ENCODE peak calls at places on chromosomes 11 and 22, in ten cellular contexts. A is AG04450; E is RWPE2; M is hepatocyte; T is CD8-positive, alpha-beta T cell; Z is uterus; L is fibroblast of mammary gland; K is fibroblast of lung; R is GM23338; B is GM12878. U is an unnamed sample.

GRCh38 chr11:112132737-112133136 is 31.2 kb downstream of the IL18 start:
- DNase-seq in L (no peak), E (no peak), A (no peak), K (no peak), T (no peak), B (no peak), Z (no peak), R (peak), M (no peak), U (no peak)

GRCh38 chr22:35564975-35565867 is 24.6 kb downstream of the RASD2 start:
- DNase-seq in K (peak), A (no peak), R (no peak), T (no peak), B (no peak), M (no peak), L (peak), Z (no peak), E (no peak), U (peak)

GRCh38 chr11:121241300-121242176 is 51.0 kb upstream of the SC5D start:
- DNase-seq in Z (no peak), K (no peak), L (no peak), M (no peak), R (no peak), E (no peak), T (no peak), B (no peak), A (no peak), U (no peak)

GRCh38 chr11:19437760-19438159 is 197.0 kb upstream of the E2F8 start:
- DNase-seq in Z (no peak), R (no peak), M (no peak), L (peak), K (peak), E (no peak), B (no peak), T (no peak), A (peak), U (peak)

GRCh38 chr11:28729339-28729738 is 621.2 kb downstream of the METTL15 start:
- DNase-seq in B (no peak), L (no peak), R (no peak), Z (peak), T (no peak), K (no peak), A (no peak), E (no peak), M (no peak), U (no peak)

GRCh38 chr22:27973851-27974250 is 54.8 kb upstream of the PITPNB start:
- DNase-seq in A (no peak), T (no peak), K (peak), M (no peak), R (no peak), L (no peak), B (no peak), E (no peak), Z (no peak), U (no peak)

GRCh38 chr11:82855616-82856015 is 44.6 kb downstream of the PRCP start:
- DNase-seq in K (no peak), M (no peak), L (no peak), E (no peak), R (no peak), Z (no peak), A (no peak), T (no peak), B (no peak), U (no peak)

GRCh38 chr11:15073361-15074205 is at the start of gene CALCB:
- DNase-seq in B (no peak), M (peak), A (no peak), Z (no peak), T (no peak), R (peak), E (no peak), L (peak), K (peak), U (peak)

GRCh38 chr11:103202048-103202651 is 92.9 kb downstream of the DYNC2H1 start:
- DNase-seq in Z (no peak), M (peak), T (no peak), A (peak), K (peak), R (peak), L (peak), E (no peak), B (no peak), U (peak)

GRCh38 chr11:47558695-47559094 is 5.8 kb upstream of the CELF1 start:
- DNase-seq in E (no peak), Z (no peak), L (no peak), M (no peak), R (no peak), A (no peak), T (no peak), B (no peak), K (no peak), U (no peak)

GRCh38 chr11:118434553-118435232 is 1.6 kb upstream of the KMT2A start:
- DNase-seq in K (peak), Z (peak), A (no peak), E (no peak), T (peak), M (peak), L (peak), B (no peak), R (peak), U (peak)

GRCh38 chr22:43272869-43273318 is 70.3 kb downstream of the SCUBE1 start:
- DNase-seq in M (no peak), L (no peak), T (no peak), Z (no peak), E (no peak), B (no peak), R (peak), A (no peak), K (no peak), U (no peak)

GRCh38 chr11:57335343-57336110 is at the start of gene SSRP1:
- DNase-seq in Z (peak), M (peak), K (peak), T (peak), B (peak), R (peak), E (peak), L (peak), A (no peak), U (peak)

GRCh38 chr22:46614070-46614931 is 5.9 kb upstream of the GRAMD4 start:
- DNase-seq in E (no peak), K (no peak), T (peak), R (no peak), M (no peak), A (no peak), Z (no peak), B (peak), L (no peak), U (no peak)

GRCh38 chr11:12242926-12243325 is 132.5 kb downstream of the MICAL2 start:
- DNase-seq in A (no peak), R (no peak), T (no peak), K (no peak), B (no peak), E (no peak), M (no peak), L (no peak), Z (no peak), U (no peak)

GRCh38 chr11:23078289-23078971 is 218.2 kb upstream of the CCDC179 start:
- DNase-seq in Z (no peak), B (no peak), E (no peak), A (peak), L (peak), T (no peak), R (no peak), M (no peak), K (peak), U (peak)

GRCh38 chr11:65148657-65149056 is 14.3 kb upstream of the SYVN1 start:
- DNase-seq in M (no peak), L (no peak), K (no peak), E (no peak), B (no peak), Z (no peak), T (no peak), R (no peak), A (no peak), U (no peak)

GRCh38 chr11:205221-206001 is 1.8 kb downstream of the BET1L start:
- DNase-seq in T (no peak), M (no peak), A (no peak), L (no peak), E (no peak), K (no peak), Z (peak), B (no peak), R (no peak), U (no peak)

GRCh38 chr22:45709004-45709739 is 37.5 kb downstream of the ATXN10 start:
- DNase-seq in K (peak), B (no peak), Z (no peak), T (no peak), A (no peak), M (no peak), E (no peak), R (no peak), L (peak), U (peak)

GRCh38 chr11:122733301-122733686 is 77.8 kb downstream of the UBASH3B start:
- DNase-seq in K (peak), Z (no peak), T (no peak), A (peak), B (no peak), E (no peak), L (peak), R (no peak), M (no peak), U (peak)

GRCh38 chr22:33451851-33452469 is 393.8 kb upstream of the SYN3 start:
- DNase-seq in T (no peak), B (no peak), M (no peak), L (no peak), R (no peak), Z (no peak), A (no peak), E (no peak), K (no peak), U (no peak)

GRCh38 chr11:2521681-2522630 is 77.1 kb downstream of the KCNQ1 start:
- DNase-seq in K (no peak), A (no peak), Z (peak), E (peak), R (no peak), L (no peak), M (no peak), T (peak), B (no peak), U (no peak)

GRCh38 chr11:60310407-60310998 is 16.6 kb upstream of the MS4A6E start:
- DNase-seq in E (no peak), R (no peak), B (peak), M (no peak), A (no peak), K (no peak), Z (no peak), L (no peak), T (no peak), U (no peak)

GRCh38 chr11:35663408-35663702 is 780 bp downstream of the TRIM44 start:
- DNase-seq in L (no peak), K (no peak), T (no peak), Z (no peak), A (no peak), R (no peak), E (no peak), M (no peak), B (no peak), U (no peak)

GRCh38 chr11:63919267-63920125 is 2.5 kb upstream of the RCOR2 start:
- DNase-seq in R (peak), B (no peak), L (peak), A (no peak), K (peak), E (no peak), T (no peak), Z (no peak), M (peak), U (no peak)
- H3K4me3 ChIP-seq in R (peak), B (no peak), L (peak), A (peak), K (no peak), E (no peak), T (no peak), Z (no peak), M (no peak), U (no peak)

DNA sequence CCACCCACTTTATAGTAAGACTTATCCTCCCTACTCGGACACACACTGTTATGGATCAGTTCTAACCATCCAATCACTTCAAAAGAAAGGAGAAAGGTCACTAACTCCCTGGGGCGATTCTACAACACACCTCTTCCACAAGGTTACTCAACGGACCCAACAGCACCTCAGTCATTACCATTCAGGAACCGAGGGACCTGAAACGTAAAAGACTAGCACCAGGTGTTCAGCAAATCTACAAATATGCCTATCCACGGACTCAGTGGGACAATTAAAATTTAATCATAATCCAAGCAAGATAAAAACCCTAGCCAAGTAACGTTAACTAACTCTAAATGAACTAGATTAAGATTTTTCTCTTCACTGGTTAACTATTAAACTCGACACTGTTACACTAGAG is 1.6 kb downstream of the HNRNPUL2 start:
- DNase-seq in M (no peak), R (peak), T (no peak), B (no peak), L (no peak), K (no peak), Z (no peak), E (no peak), A (no peak), U (peak)
- TF ChIP-seq CTCF in M (no peak), R (no peak), T (no peak), B (no peak), L (no peak), K (no peak), Z (no peak), E (no peak), A (no peak), U (no peak)

DNA sequence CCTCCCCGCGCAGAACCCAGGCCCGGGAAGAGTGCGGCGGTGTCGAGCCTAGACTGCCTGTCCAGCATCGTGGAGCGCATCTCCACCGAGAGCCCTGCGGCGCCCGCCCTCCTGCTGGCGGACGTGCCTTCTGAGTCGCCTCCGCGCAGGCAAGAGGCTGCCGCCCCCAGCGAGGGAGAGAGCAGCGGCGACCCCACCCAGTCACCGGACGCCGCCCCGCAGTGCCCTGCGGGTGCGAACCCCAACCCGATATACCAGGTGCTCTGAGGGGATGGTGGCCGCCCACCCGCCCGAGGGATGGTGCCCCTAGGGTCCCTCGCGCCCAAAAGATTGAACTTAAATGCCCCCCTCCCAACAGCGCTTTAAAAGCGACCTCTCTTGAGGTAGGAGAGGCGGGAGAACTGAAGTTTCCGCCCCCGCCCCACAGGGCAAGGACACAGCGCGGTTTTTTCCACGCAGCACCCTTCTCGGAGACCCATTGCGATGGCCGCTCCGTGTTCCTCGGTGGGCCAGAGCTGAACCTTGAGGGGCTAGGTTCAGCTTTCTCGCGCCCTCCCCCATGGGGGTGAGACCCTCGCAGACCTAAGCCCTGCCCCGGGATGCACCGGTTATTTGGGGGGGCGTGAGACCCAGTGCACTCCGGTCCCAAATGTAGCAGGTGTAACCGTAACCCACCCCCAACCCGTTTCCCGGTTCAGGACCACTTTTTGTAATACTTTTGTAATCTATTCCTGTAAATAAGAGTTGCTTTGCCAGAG is 2.0 kb downstream of the MYOD1 start:
- DNase-seq in Z (no peak), B (no peak), M (no peak), K (no peak), A (no peak), L (no peak), R (no peak), T (no peak), E (no peak), U (no peak)
- H3K4me3 ChIP-seq in Z (no peak), B (no peak), M (no peak), K (no peak), A (no peak), L (no peak), R (peak), T (no peak), E (no peak), U (no peak)

GRCh38 chr11:41309716-41310115 is 149.7 kb downstream of the LRRC4C start:
- DNase-seq in R (peak), K (no peak), T (no peak), E (no peak), B (no peak), Z (no peak), L (no peak), A (no peak), M (no peak), U (no peak)
- TF ChIP-seq CTCF in R (peak), K (no peak), T (no peak), E (no peak), B (peak), Z (no peak), L (no peak), A (no peak), M (no peak), U (no peak)

GRCh38 chr11:88813233-88813915 is 252.4 kb downstream of the GRM5 start:
- DNase-seq in Z (no peak), A (no peak), R (peak), L (no peak), E (no peak), B (no peak), K (no peak), M (no peak), T (no peak), U (no peak)
- H3K4me3 ChIP-seq in Z (no peak), A (no peak), R (no peak), L (no peak), E (no peak), B (peak), K (no peak), M (no peak), T (no peak), U (no peak)

GRCh38 chr11:100674212-100674611 is 12.9 kb upstream of the ARHGAP42 start:
- DNase-seq in T (no peak), R (no peak), L (peak), B (no peak), E (no peak), K (peak), Z (no peak), M (no peak), A (peak), U (no peak)

GRCh38 chr11:100675115-100675650 is 11.9 kb upstream of the ARHGAP42 start:
- DNase-seq in T (no peak), L (no peak), R (no peak), E (no peak), K (no peak), M (no peak), A (no peak), B (no peak), Z (no peak), U (no peak)

GRCh38 chr11:100680070-100680469 is 7.0 kb upstream of the ARHGAP42 start:
- DNase-seq in T (no peak), B (no peak), L (no peak), Z (no peak), E (no peak), K (no peak), R (no peak), A (no peak), M (no peak), U (no peak)

GRCh38 chr11:100677796-100678195 is 9.3 kb upstream of the ARHGAP42 start:
- DNase-seq in A (no peak), R (no peak), K (no peak), M (no peak), E (no peak), T (no peak), B (no peak), Z (no peak), L (no peak), U (no peak)

GRCh38 chr11:100676901-100677300 is 10.2 kb upstream of the ARHGAP42 start:
- DNase-seq in B (no peak), K (no peak), L (no peak), E (no peak), Z (no peak), M (no peak), R (peak), A (no peak), T (no peak), U (peak)
- TF ChIP-seq CTCF in B (no peak), K (no peak), L (no peak), E (no peak), Z (no peak), M (no peak), R (no peak), A (no peak), T (no peak), U (no peak)

GRCh38 chr11:61917357-61918109 is at the start of gene RAB3IL1:
- DNase-seq in Z (peak), K (peak), M (peak), E (no peak), A (no peak), T (no peak), R (peak), B (no peak), L (peak), U (no peak)
- H3K4me3 ChIP-seq in Z (peak), K (peak), M (peak), E (peak), A (peak), T (no peak), R (peak), B (no peak), L (peak), U (peak)

DNA sequence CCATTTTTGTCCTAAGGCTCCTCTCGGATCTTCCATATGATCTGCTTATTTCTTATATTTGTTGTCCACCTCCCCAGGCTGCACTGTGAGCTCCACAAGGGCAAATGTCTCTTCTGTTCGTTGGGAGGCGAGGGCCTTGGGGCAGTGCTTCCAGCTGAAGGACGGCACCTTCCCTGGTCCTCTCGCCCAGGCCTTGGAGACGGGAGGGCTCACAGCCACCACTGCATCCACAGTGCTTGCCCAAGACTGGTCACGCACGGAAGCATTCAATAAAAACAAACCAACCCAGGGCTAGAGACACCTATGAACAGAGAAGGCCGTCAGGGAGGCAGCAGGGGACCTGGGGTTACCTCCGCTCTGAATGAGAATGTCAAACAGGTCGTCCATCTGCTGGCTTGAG is 46.2 kb downstream of the SGSM3 start:
- DNase-seq in B (no peak), Z (no peak), M (no peak), L (no peak), K (no peak), A (no peak), E (no peak), T (no peak), R (no peak), U (no peak)
- TF ChIP-seq CTCF in B (no peak), Z (no peak), M (no peak), L (no peak), K (no peak), A (no peak), E (no peak), T (no peak), R (no peak), U (no peak)

GRCh38 chr11:62599909-62600308 is 1.8 kb downstream of the MTA2 start:
- DNase-seq in L (no peak), M (no peak), K (no peak), A (no peak), R (no peak), Z (no peak), E (no peak), T (no peak), B (no peak), U (peak)
- H3K4me3 ChIP-seq in L (peak), M (no peak), K (peak), A (peak), R (peak), Z (no peak), E (peak), T (peak), B (peak), U (peak)

U was measured in epithelial cell of esophagus.